ENCODE peak calls at places on chromosomes 5 and 9, in ten cellular contexts. E is sigmoid colon, R is uterus, A is A549, J is tibial nerve, C is breast epithelium, G is endothelial cell of umbilical vein, L is testis, Z is thyroid gland, Y is HCT116. V is an unnamed sample.

GRCh38 chr5:81724108-81724507 is 26.8 kb downstream of the SSBP2 start:
- DNase-seq in Z (no peak), C (no peak), R (no peak), Y (no peak), A (no peak), E (no peak), L (no peak), G (no peak), J (no peak), V (no peak)

GRCh38 chr5:17443333-17444125 is 54.5 kb upstream of the TAF11L2 start:
- DNase-seq in C (no peak), G (no peak), Y (no peak), Z (no peak), J (no peak), R (no peak), E (no peak), A (no peak), L (no peak), V (no peak)

GRCh38 chr9:99966720-99967119 is 60.3 kb downstream of the STX17 start:
- DNase-seq in J (no peak), A (peak; percentile 32), C (no peak), R (no peak), G (peak; percentile 52), Y (peak; percentile 76), L (no peak), Z (no peak), E (no peak), V (no peak)

GRCh38 chr9:38294561-38294960 is 97.9 kb upstream of the ALDH1B1 start:
- DNase-seq in A (no peak), L (no peak), E (no peak), C (no peak), Z (no peak), J (no peak), G (no peak), Y (no peak), R (no peak), V (no peak)

GRCh38 chr5:144972317-144972716 is 801.6 kb downstream of the KCTD16 start:
- DNase-seq in L (no peak), Y (no peak), G (no peak), Z (no peak), J (no peak), E (no peak), R (no peak), A (no peak), C (no peak), V (no peak)

GRCh38 chr5:163677092-163677491 is 171.7 kb downstream of the MAT2B start:
- DNase-seq in G (no peak), R (no peak), L (no peak), E (no peak), Z (no peak), Y (no peak), J (no peak), C (no peak), A (no peak), V (no peak)

GRCh38 chr5:139392678-139393496 is 2.0 kb downstream of the PROB1 start:
- DNase-seq in G (peak; percentile 57), A (peak; percentile 92), R (no peak), Z (peak; percentile 49), J (no peak), C (no peak), E (no peak), Y (peak; percentile 66), L (peak; percentile 41), V (peak; percentile 77)

GRCh38 chr5:157475432-157475831 is 15.4 kb downstream of the NIPAL4 start:
- DNase-seq in Z (no peak), Y (no peak), E (no peak), C (no peak), G (no peak), A (no peak), R (no peak), L (no peak), J (no peak), V (no peak)

GRCh38 chr5:163309850-163310365 is 127.5 kb upstream of the CCNG1 start:
- DNase-seq in C (no peak), G (no peak), Y (no peak), L (no peak), Z (no peak), J (no peak), E (no peak), R (no peak), A (no peak), V (no peak)

GRCh38 chr9:84140535-84141101 is 160.0 kb downstream of the RMI1 start:
- DNase-seq in E (no peak), A (no peak), C (no peak), J (no peak), R (no peak), Y (no peak), L (peak; percentile 41), G (no peak), Z (peak; percentile 48), V (no peak)
- TF ChIP-seq POLR2A in E (no peak), A (no peak), C (no peak), J (no peak), R (no peak), Y (no peak), L (no peak), G (no peak), Z (no peak), V (no peak)

GRCh38 chr9:102069969-102070368 is 331.5 kb upstream of the GRIN3A start:
- DNase-seq in E (no peak), A (no peak), C (no peak), R (no peak), Z (no peak), Y (no peak), J (no peak), G (no peak), L (no peak), V (no peak)

GRCh38 chr9:102072061-102072764 is 333.8 kb upstream of the GRIN3A start:
- DNase-seq in R (no peak), C (no peak), L (no peak), G (no peak), J (no peak), Z (no peak), A (no peak), E (no peak), Y (no peak), V (no peak)
- TF ChIP-seq POLR2A in R (no peak), C (no peak), L (no peak), G (no peak), J (no peak), Z (no peak), A (no peak), E (no peak), Y (no peak), V (no peak)

GRCh38 chr5:177351392-177352329 is at the start of gene LMAN2:
- DNase-seq in Y (peak; percentile 93), R (peak; percentile 95), Z (peak; percentile 93), A (peak; percentile 94), L (peak; percentile 97), J (peak; percentile 85), G (peak; percentile 97), E (peak; percentile 96), C (peak; percentile 91), V (peak; percentile 97)
- TF ChIP-seq POLR2A in Y (peak; percentile 44), R (no peak), Z (peak; percentile 60), A (peak; percentile 73), L (no peak), J (no peak), G (peak; percentile 77), E (peak; percentile 70), C (no peak), V (peak; percentile 91)

GRCh38 chr9:109417054-109417453 is 81.1 kb downstream of the PTPN3 start:
- DNase-seq in J (no peak), E (no peak), C (no peak), Z (peak; percentile 16), G (no peak), A (no peak), L (no peak), Y (no peak), R (no peak), V (no peak)
- TF ChIP-seq POLR2A in J (no peak), E (no peak), C (no peak), Z (no peak), G (no peak), A (no peak), L (no peak), Y (no peak), R (no peak), V (no peak)

DNA sequence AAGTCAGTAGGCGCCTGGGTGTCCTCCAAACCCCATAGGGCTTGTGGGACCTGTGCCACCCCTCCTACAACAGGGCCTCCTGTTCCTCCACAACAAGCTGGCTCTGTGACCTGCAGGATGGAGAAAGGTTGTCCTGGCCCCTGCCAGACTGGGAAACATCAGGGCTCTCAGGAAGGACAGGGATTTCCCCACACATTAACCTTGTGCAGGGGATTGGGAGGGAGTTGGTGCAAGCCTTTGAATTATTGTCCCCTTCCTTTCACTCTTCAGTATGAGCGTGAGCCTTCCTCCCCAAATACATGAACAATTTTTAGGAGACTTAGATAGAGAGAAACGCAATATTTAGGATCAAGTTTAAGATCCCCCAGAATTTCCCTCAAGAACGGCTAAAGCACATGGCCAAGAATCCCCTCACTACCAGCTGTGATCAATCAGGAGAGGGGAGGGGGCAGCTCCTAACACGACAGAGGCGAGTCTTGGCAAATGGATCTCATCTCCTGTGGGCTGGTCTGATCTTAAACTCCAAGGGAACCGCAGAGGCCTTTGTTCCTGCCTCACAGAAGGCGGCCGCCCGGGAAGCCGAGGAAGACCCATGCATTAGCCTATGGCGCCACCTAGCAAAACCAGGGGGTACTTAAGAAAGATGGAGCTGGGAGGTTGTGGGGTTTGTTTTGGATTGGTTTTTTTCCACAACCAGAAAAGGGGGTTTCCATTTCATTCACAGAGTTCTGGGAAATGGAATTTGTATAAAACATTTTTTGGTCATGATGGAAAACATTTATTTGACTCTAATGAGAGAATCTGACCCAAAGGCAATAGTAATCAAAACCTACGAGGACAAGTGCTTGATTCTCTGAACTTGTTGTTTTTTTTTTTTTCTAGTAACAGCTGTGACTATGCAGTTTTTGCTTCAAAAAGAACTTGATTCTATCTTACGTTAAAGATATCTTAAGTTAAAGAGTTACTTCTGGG is 36.1 kb upstream of the OSMR start:
- DNase-seq in E (peak; percentile 93), C (peak; percentile 82), R (peak; percentile 84), G (peak; percentile 87), Y (peak; percentile 75), L (peak; percentile 93), A (peak; percentile 80), Z (peak; percentile 80), J (peak; percentile 81), V (peak; percentile 70)
- TF ChIP-seq POLR2A in E (no peak), C (no peak), R (no peak), G (no peak), Y (no peak), L (no peak), A (no peak), Z (no peak), J (no peak), V (no peak)